ENCODE peak calls at places on chromosomes 1 and 21, in five cellular contexts. C is cardiac fibroblast, I is ascending aorta, N is aorta, W is A549. X is an unnamed sample.

GRCh38 chr1:109499661-109500536 is 6.0 kb downstream of the CYB561D1 start:
- DNase-seq in I (no peak), N (no peak), C (peak; percentile 50), W (peak; percentile 56), X (no peak)

GRCh38 chr1:110462964-110463363 is 12.0 kb downstream of the PROK1 start:
- DNase-seq in W (no peak), I (no peak), C (no peak), N (no peak), X (no peak)

GRCh38 chr1:26717066-26717465 is 21.3 kb downstream of the ARID1A start:
- DNase-seq in I (no peak), N (no peak), W (no peak), C (peak; percentile 70), X (peak; percentile 56)

GRCh38 chr1:81509619-81510018 is 291.1 kb upstream of the ADGRL2 start:
- DNase-seq in N (no peak), I (no peak), C (no peak), W (no peak), X (no peak)

GRCh38 chr1:195064358-195064757 is 1543.9 kb downstream of the KCNT2 start:
- DNase-seq in W (no peak), I (no peak), N (no peak), C (no peak), X (no peak)

GRCh38 chr1:2425875-2426274 is 13.5 kb upstream of the PEX10 start:
- DNase-seq in W (no peak), C (no peak), I (no peak), N (no peak), X (no peak)

GRCh38 chr1:154751690-154752089 is 118.4 kb downstream of the KCNN3 start:
- DNase-seq in C (peak; percentile 84), I (no peak), N (no peak), W (no peak), X (no peak)

GRCh38 chr21:31554511-31555022 is 104.9 kb upstream of the SOD1 start:
- DNase-seq in W (no peak), N (no peak), C (peak; percentile 48), I (no peak), X (no peak)

GRCh38 chr1:51517361-51518032 is 1.6 kb downstream of the EPS15 start:
- DNase-seq in I (no peak), W (no peak), N (no peak), C (peak; percentile 41), X (no peak)

GRCh38 chr1:150804671-150805070 is 3.4 kb downstream of the CTSK start:
- DNase-seq in I (no peak), C (peak; percentile 33), N (no peak), W (no peak), X (no peak)

GRCh38 chr1:244074559-244075171 is 23.6 kb downstream of the ZBTB18 start:
- DNase-seq in W (no peak), N (no peak), I (no peak), C (no peak), X (no peak)

GRCh38 chr1:112694363-112694929 is 12.5 kb downstream of the RHOC start:
- DNase-seq in W (no peak), I (no peak), C (no peak), N (no peak), X (no peak)

GRCh38 chr1:202807926-202808757 is at the start of gene KDM5B:
- DNase-seq in W (peak; percentile 84), I (no peak), C (peak; percentile 74), N (peak; percentile 77), X (peak; percentile 56)

GRCh38 chr1:37752583-37753471 is 12.1 kb downstream of the EPHA10 start:
- DNase-seq in C (no peak), N (no peak), I (no peak), W (no peak), X (no peak)

GRCh38 chr1:9625761-9626160 is 25.8 kb upstream of the PIK3CD start:
- DNase-seq in C (no peak), I (no peak), N (no peak), W (no peak), X (no peak)

GRCh38 chr1:47523812-47524170 is 85.9 kb downstream of the FOXD2 start:
- DNase-seq in W (no peak), I (no peak), C (no peak), N (no peak), X (no peak)

GRCh38 chr1:184881941-184882648 is 92.2 kb downstream of the NIBAN1 start:
- DNase-seq in W (no peak), I (no peak), C (peak; percentile 55), N (no peak), X (no peak)

GRCh38 chr1:107690491-107690890 is 274.5 kb downstream of the VAV3 start:
- DNase-seq in N (no peak), W (no peak), C (no peak), I (no peak), X (no peak)

GRCh38 chr1:167357305-167357704 is 136.6 kb downstream of the POU2F1 start:
- DNase-seq in I (no peak), N (no peak), C (no peak), W (no peak), X (no peak)
- H3K4me3 ChIP-seq in I (no peak overlapping the region), N (no peak overlapping the region), C (no peak overlapping the region), W (no peak overlapping the region), X (no peak overlapping the region)

GRCh38 chr1:93801471-93801870 is 77.5 kb downstream of the DNTTIP2 start:
- DNase-seq in N (no peak), I (no peak), C (no peak), W (peak; percentile 34), X (no peak)

GRCh38 chr1:93798301-93798700 is 80.7 kb downstream of the DNTTIP2 start:
- DNase-seq in N (no peak), C (peak; percentile 88), W (peak; percentile 15), I (no peak), X (peak; percentile 77)
- H3K4me3 ChIP-seq in N (no peak overlapping the region), C (no peak overlapping the region), W (no peak overlapping the region), I (no peak overlapping the region), X (no peak overlapping the region)

DNA sequence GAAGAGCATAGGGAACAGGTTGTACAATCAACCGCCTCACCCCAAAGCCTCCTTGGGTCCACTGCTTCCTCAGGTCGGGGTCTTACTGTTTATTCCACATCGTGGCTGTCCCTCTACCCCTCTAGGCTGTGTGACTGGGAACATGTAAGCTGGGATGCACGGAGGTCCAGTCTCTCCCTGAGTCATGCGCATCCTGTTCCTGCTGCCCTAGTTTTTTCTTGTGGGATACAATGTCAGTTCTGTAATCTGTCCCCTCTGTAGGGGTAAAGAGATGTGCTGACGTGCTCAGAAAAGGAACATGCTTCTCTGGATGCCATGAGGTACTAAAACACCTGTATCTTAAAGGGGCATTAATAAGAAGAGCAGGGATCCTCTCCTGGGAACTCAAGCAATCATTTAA is 66.2 kb downstream of the SLC45A1 start:
- DNase-seq in I (no peak), W (no peak), N (no peak), C (peak; percentile 45), X (no peak)
- H3K4me3 ChIP-seq in I (no peak overlapping the region), W (no peak overlapping the region), N (no peak overlapping the region), C (no peak overlapping the region), X (no peak overlapping the region)

GRCh38 chr21:29144736-29145353 is 14.4 kb downstream of the MAP3K7CL start:
- DNase-seq in C (peak; percentile 70), I (no peak), N (no peak), W (no peak), X (no peak)

GRCh38 chr21:29146726-29147125 is 16.3 kb downstream of the MAP3K7CL start:
- DNase-seq in I (no peak), N (no peak), W (no peak), C (no peak), X (no peak)

GRCh38 chr21:29148535-29148934 is 18.1 kb downstream of the MAP3K7CL start:
- DNase-seq in N (peak; percentile 63), W (no peak), C (no peak), I (no peak), X (no peak)

GRCh38 chr21:29145354-29145782 is 14.9 kb downstream of the MAP3K7CL start:
- DNase-seq in N (peak; percentile 58), I (no peak), W (peak; percentile 17), C (peak; percentile 96), X (peak; percentile 81)

DNA sequence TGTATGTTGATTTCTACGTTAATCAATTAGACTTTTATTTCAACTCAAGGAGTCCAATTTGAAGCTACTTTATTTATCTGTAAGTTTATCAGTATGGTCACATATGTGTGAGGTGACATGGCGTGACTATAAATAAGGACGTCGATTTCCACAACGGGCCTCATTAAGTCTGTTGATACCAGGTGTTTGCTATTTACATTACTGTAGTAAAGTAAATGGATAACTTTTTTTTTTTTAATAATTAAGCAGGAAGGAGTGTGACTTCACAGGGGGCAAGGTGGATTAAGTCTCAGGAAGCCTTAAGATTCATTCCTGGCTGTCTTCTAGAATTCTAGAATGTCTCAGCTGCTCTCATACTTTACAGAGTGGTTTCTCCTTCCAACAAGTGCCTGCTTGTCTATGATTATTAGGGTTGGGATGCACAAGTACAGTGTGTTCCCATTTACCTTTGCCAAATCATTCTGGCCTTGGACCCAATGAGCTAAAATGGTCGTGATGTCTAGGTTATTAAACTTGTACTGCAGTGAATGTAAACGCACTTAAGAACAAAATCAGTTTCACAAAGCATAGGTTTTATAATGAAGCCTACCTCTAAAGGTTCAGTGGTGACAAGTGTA is 15.5 kb downstream of the MAP3K7CL start:
- DNase-seq in N (no peak), C (no peak), I (no peak), W (no peak), X (no peak)
- H3K4me3 ChIP-seq in N (no peak overlapping the region), C (no peak overlapping the region), I (no peak overlapping the region), W (no peak overlapping the region), X (no peak overlapping the region)

GRCh38 chr1:104189207-104189606 is 439.5 kb downstream of the AMY1C start:
- DNase-seq in I (no peak), W (no peak), C (no peak), N (no peak), X (no peak)
- H3K4me3 ChIP-seq in I (no peak overlapping the region), W (no peak overlapping the region), C (no peak overlapping the region), N (no peak overlapping the region), X (no peak overlapping the region)

GRCh38 chr1:245205864-245206263 is 51.1 kb downstream of the KIF26B start:
- DNase-seq in C (no peak), I (no peak), N (no peak), W (no peak), X (no peak)
- H3K4me3 ChIP-seq in C (no peak overlapping the region), I (no peak overlapping the region), N (no peak overlapping the region), W (no peak overlapping the region), X (no peak overlapping the region)